ENCODE peak calls at places on chromosomes 13 and 19, in seven cellular contexts. Q is Peyer's patch; R is RWPE2; V is effector memory CD4-positive, alpha-beta T cell; A is coronary artery; J is HepG2; U is fibroblast of lung. P is an unnamed sample.

GRCh38 chr19:43789029-43789428 is 8.3 kb upstream of the KCNN4 start:
- DNase-seq in Q (no peak), R (no peak), V (no peak), A (no peak), J (no peak), U (peak), P (no peak)

GRCh38 chr13:26816876-26817275 is 56.3 kb upstream of the GPR12 start:
- DNase-seq in Q (no peak), R (no peak), V (no peak), A (no peak), J (no peak), U (no peak), P (no peak)

GRCh38 chr19:28482221-28482620 is 730.7 kb downstream of the UQCRFS1 start:
- DNase-seq in Q (no peak), R (peak), V (no peak), A (no peak), J (no peak), U (no peak), P (no peak)

GRCh38 chr19:6970021-6970420 is 51.2 kb downstream of the MBD3L2B start:
- DNase-seq in Q (no peak), R (no peak), V (no peak), A (no peak), J (no peak), U (no peak), P (no peak)

GRCh38 chr13:60583911-60584753 is 187.1 kb downstream of the TDRD3 start:
- DNase-seq in Q (no peak), R (no peak), V (no peak), A (no peak), J (no peak), U (peak), P (no peak)

GRCh38 chr19:5572556-5573286 is 5.0 kb upstream of the TINCR start:
- DNase-seq in Q (peak), R (no peak), V (no peak), A (no peak), J (no peak), U (no peak), P (no peak)

GRCh38 chr19:1386945-1387683 is 3.4 kb downstream of the NDUFS7 start:
- DNase-seq in Q (no peak), R (no peak), V (no peak), A (no peak), J (no peak), U (no peak), P (no peak)

GRCh38 chr13:44243198-44243852 is 130.3 kb upstream of the SERP2 start:
- DNase-seq in Q (peak), R (no peak), V (no peak), A (no peak), J (peak), U (peak), P (no peak)

GRCh38 chr19:15276620-15277019 is 44.4 kb upstream of the EPHX3 start:
- DNase-seq in Q (no peak), R (no peak), V (no peak), A (no peak), J (no peak), U (no peak), P (no peak)

GRCh38 chr13:42821437-42821836 is 40.1 kb downstream of the FAM216B start:
- DNase-seq in Q (no peak), R (no peak), V (no peak), A (no peak), J (no peak), U (peak), P (no peak)

GRCh38 chr13:51230473-51231105 is 8.4 kb downstream of the FAM124A start:
- DNase-seq in Q (peak), R (no peak), V (no peak), A (no peak), J (no peak), U (peak), P (no peak)

GRCh38 chr13:75633285-75633684 is 2.8 kb upstream of the LMO7 start:
- DNase-seq in Q (no peak), R (no peak), V (no peak), A (no peak), J (peak), U (peak), P (no peak)

GRCh38 chr13:21734961-21735360 is 64.1 kb downstream of the FGF9 start:
- DNase-seq in Q (peak), R (no peak), V (no peak), A (no peak), J (no peak), U (no peak), P (no peak)

GRCh38 chr19:13195678-13196077 is 45.5 kb downstream of the IER2 start:
- DNase-seq in Q (peak), R (no peak), V (peak), A (no peak), J (peak), U (no peak), P (peak)

GRCh38 chr19:29724102-29724641 is 9.1 kb upstream of the C19orf12 start:
- DNase-seq in Q (no peak), R (no peak), V (no peak), A (no peak), J (no peak), U (peak), P (no peak)

GRCh38 chr19:29727906-29728305 is 12.8 kb upstream of the C19orf12 start:
- DNase-seq in Q (no peak), R (no peak), V (no peak), A (no peak), J (no peak), U (no peak), P (no peak)

DNA sequence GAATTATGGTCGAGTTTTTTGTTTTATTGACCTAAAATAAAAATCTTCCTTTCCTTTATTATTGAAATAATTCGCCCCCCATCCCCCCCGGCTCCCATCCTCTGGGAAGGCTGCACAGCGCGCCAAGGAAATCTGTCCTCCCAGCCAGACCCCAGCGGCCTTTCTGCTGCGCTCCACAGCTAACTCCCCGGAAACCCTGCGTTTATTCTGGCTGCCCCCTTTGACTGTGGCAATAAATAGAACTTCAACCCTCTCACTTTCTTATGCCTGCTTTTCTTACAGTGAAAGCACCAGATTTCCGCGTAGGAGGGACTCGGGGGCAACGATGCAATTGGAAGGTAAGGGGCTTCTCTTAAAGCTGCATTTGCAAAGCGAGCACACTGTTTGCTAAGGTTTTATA is 9.7 kb upstream of the C19orf12 start:
- DNase-seq in Q (no peak), R (no peak), V (no peak), A (no peak), J (no peak), U (no peak), P (no peak)
- H3K4me3 ChIP-seq in Q (no peak), R (no peak), V (no peak), A (no peak), J (no peak), U (no peak), P (no peak)

DNA sequence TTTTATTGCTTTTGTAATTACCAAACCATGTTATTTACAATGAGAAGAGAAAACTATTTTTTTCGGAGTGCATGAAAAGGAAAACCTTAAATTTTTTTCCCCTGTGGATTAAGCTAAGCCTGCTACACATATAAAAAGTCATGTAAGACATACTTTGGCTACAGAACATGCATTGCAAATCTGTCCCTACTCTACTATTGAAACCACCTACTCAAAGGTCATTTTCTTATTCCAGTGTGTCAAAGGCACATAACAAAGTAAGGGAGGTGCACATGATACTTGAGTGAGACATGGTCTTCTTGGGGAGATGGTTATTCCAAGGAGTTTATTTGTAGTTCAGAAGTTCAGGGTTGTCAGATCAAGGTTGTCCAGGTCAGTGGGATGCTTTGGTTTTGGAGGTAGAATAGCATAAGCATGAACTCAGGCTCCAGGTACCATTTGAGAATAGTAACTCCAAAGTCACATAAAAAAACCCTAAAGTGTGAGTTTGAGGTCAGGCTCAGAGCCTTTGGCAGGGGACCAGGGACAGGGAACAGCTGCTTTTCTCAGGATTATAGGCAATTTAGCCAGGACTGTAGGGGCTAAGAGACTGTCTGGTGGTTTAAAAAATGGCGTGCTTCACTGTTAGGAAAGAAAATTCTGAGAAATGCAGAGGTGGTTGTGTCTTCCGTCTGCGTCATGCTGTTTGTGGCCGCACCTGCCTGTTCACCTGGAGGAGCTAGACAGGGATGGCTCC is 15.4 kb downstream of the FARP1 start:
- DNase-seq in Q (no peak), R (no peak), V (no peak), A (no peak), J (no peak), U (peak), P (no peak)
- H3K27ac ChIP-seq in Q (no peak), R (no peak), V (no peak), A (no peak), J (no peak), U (no peak), P (no peak)

DNA sequence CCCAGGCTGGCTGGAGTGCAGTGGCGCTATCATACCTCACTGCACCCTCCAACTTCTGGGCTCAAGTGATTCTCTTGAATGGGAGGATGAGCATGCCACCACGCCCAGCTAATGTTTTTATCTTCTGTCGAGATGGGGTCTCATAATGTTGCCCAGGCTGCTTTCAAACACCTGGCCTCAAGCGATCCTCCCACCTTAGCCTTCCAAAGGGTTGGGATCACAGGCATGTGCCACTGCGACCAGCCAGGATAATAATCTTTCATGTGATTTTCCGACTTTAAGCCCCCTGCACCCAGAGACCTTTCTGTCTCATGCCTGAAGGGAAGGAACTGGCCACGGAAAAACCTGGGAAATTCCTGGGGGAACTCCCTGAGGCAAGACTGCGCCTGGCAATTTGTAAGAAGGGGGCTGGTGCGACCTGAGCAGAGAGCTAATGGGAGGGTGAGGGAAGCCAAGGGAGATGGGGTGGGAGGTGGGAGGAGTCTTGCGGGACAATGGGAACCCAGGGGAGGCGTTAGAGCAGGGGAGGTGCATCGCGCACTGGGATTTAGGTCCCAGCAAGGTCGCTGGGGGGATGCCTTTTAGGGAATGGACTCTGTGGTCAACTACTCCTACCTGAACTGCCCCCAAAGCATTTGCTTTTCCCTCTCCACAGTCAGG is 1.2 kb upstream of the CCDC124 start:
- DNase-seq in Q (no peak), R (no peak), V (no peak), A (no peak), J (no peak), U (no peak), P (no peak)
- H3K4me3 ChIP-seq in Q (no peak), R (peak), V (peak), A (peak), J (no peak), U (no peak), P (no peak)

GRCh38 chr19:49860716-49861100 is 6.7 kb downstream of the PNKP start:
- DNase-seq in Q (no peak), R (no peak), V (no peak), A (no peak), J (no peak), U (no peak), P (no peak)
- H3K27ac ChIP-seq in Q (no peak), R (no peak), V (no peak), A (peak), J (no peak), U (no peak), P (no peak)

GRCh38 chr19:49097453-49098288 is 12.4 kb downstream of the SNRNP70 start:
- DNase-seq in Q (peak), R (no peak), V (peak), A (no peak), J (peak), U (peak), P (peak)

GRCh38 chr19:49098795-49099194 is 13.5 kb downstream of the SNRNP70 start:
- DNase-seq in Q (no peak), R (no peak), V (no peak), A (no peak), J (no peak), U (no peak), P (no peak)

GRCh38 chr19:49091391-49092038 is 6.3 kb downstream of the SNRNP70 start:
- DNase-seq in Q (no peak), R (no peak), V (no peak), A (no peak), J (no peak), U (no peak), P (no peak)

GRCh38 chr19:49092686-49093085 is 7.4 kb downstream of the SNRNP70 start:
- DNase-seq in Q (no peak), R (no peak), V (no peak), A (no peak), J (no peak), U (no peak), P (no peak)

GRCh38 chr19:49094505-49095482 is 9.5 kb downstream of the SNRNP70 start:
- DNase-seq in Q (no peak), R (no peak), V (no peak), A (no peak), J (no peak), U (no peak), P (no peak)
- H3K4me3 ChIP-seq in Q (no peak), R (no peak), V (no peak), A (no peak), J (no peak), U (no peak), P (no peak)

GRCh38 chr13:55410398-55411330 is 1730.1 kb upstream of the PRR20A start:
- DNase-seq in Q (no peak), R (no peak), V (no peak), A (no peak), J (no peak), U (no peak), P (peak)
- H3K27ac ChIP-seq in Q (no peak), R (no peak), V (no peak), A (no peak), J (no peak), U (no peak), P (no peak)

P was measured in CD4-positive, alpha-beta memory T cell.